ENCODE peak calls at places on chromosomes 13 and 19, in ten cellular contexts. E is suprapubic skin, P is IMR-90, B is HCT116, N is transverse colon, V is uterus, Y is ovary, X is esophagus squamous epithelium, W is tibial nerve, J is adrenal gland. Q is an unnamed sample.
A peak's percentile ranks its signal among the peaks of the same experiment; 100 is the strongest.

GRCh38 chr13:65499251-65499650 is 1730.9 kb downstream of the PCDH9 start:
- DNase-seq in E (no peak), P (no peak), B (no peak), N (no peak), V (no peak), Y (no peak), X (no peak), W (no peak), J (no peak), Q (no peak)

GRCh38 chr19:44747739-44748425 is 626 bp upstream of the BCL3 start:
- DNase-seq in E (peak; percentile 89), P (peak; percentile 61), B (no peak), N (peak; percentile 84), V (peak; percentile 71), Y (peak; percentile 76), X (no peak), W (peak; percentile 52), J (peak; percentile 88), Q (peak; percentile 87)

GRCh38 chr13:67735651-67736050 is 505.5 kb upstream of the PCDH9 start:
- DNase-seq in E (no peak), P (no peak), B (no peak), N (no peak), V (no peak), Y (no peak), X (no peak), W (no peak), J (no peak), Q (no peak)

GRCh38 chr19:7595466-7596133 is at the start of gene CAMSAP3:
- DNase-seq in E (no peak), P (no peak), B (no peak), N (peak; percentile 71), V (no peak), Y (no peak), X (no peak), W (no peak), J (no peak), Q (no peak)

GRCh38 chr19:1213391-1214286 is 8.1 kb downstream of the STK11 start:
- DNase-seq in E (peak; percentile 84), P (peak; percentile 58), B (no peak), N (peak; percentile 78), V (peak; percentile 66), Y (peak; percentile 44), X (no peak), W (peak; percentile 37), J (peak; percentile 81), Q (peak; percentile 39)

GRCh38 chr19:33903489-33903850 is 106.8 kb downstream of the KCTD15 start:
- DNase-seq in E (no peak), P (no peak), B (no peak), N (no peak), V (no peak), Y (no peak), X (no peak), W (no peak), J (no peak), Q (no peak)

GRCh38 chr13:111337206-111337605 is 16.8 kb downstream of the TEX29 start:
- DNase-seq in E (no peak), P (peak; percentile 96), B (no peak), N (no peak), V (no peak), Y (no peak), X (no peak), W (no peak), J (no peak), Q (no peak)

GRCh38 chr19:2536461-2536860 is 60.5 kb downstream of the GADD45B start:
- DNase-seq in E (no peak), P (no peak), B (no peak), N (no peak), V (no peak), Y (no peak), X (no peak), W (no peak), J (no peak), Q (no peak)

GRCh38 chr13:29589234-29589633 is 6.3 kb downstream of the SLC7A1 start:
- DNase-seq in E (no peak), P (peak; percentile 63), B (no peak), N (no peak), V (no peak), Y (no peak), X (no peak), W (no peak), J (peak; percentile 25), Q (no peak)

GRCh38 chr19:12794196-12794921 is 3.1 kb downstream of the JUNB start:
- DNase-seq in E (peak; percentile 64), P (peak; percentile 62), B (no peak), N (no peak), V (no peak), Y (peak; percentile 55), X (no peak), W (no peak), J (no peak), Q (no peak)

GRCh38 chr13:40981361-40981760 is 37.8 kb downstream of the ELF1 start:
- DNase-seq in E (no peak), P (no peak), B (no peak), N (no peak), V (no peak), Y (no peak), X (no peak), W (no peak), J (no peak), Q (no peak)

GRCh38 chr13:40983725-40984669 is 35.1 kb downstream of the ELF1 start:
- DNase-seq in E (no peak), P (no peak), B (no peak), N (no peak), V (no peak), Y (no peak), X (no peak), W (no peak), J (no peak), Q (no peak)

GRCh38 chr13:40981949-40982348 is 37.2 kb downstream of the ELF1 start:
- DNase-seq in E (no peak), P (no peak), B (no peak), N (no peak), V (no peak), Y (no peak), X (no peak), W (no peak), J (no peak), Q (no peak)

GRCh38 chr13:40983269-40983668 is 35.8 kb downstream of the ELF1 start:
- DNase-seq in E (no peak), P (no peak), B (no peak), N (no peak), V (no peak), Y (no peak), X (no peak), W (no peak), J (no peak), Q (no peak)

DNA sequence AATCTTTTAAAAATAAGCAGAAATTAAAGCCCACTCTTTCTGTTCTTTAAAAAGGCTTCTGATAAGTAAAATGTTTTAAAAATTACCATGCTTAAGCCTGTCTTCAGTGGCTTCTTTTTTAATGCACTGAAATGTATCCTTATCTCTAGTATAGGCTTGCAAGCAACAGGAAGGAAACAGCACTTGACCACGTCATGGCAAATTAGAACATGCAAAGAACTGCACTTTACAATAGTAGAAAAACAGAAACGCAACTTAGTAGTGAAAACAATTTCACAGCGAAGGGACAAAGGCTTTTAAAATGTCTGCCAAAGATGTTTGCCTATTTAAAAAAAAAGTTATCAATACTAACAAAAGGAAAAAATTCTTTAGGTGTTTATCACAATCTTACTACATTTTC is 36.3 kb downstream of the ELF1 start:
- DNase-seq in E (no peak), P (peak; percentile 52), B (no peak), N (peak; percentile 41), V (peak; percentile 43), Y (no peak), X (no peak), W (peak; percentile 41), J (peak; percentile 45), Q (peak; percentile 83)
- TF ChIP-seq POLR2A in E (no peak), P (no peak), B (no peak), N (peak; percentile 83), V (peak; percentile 88), Y (peak; percentile 32), X (peak; percentile 89), W (peak; percentile 56), J (peak; percentile 59), Q (peak; percentile 83)

GRCh38 chr19:54462713-54463530 is 656 bp downstream of the LENG9 start:
- DNase-seq in E (peak; percentile 89), P (peak; percentile 46), B (no peak), N (peak; percentile 80), V (peak; percentile 55), Y (peak; percentile 81), X (no peak), W (peak; percentile 32), J (peak; percentile 79), Q (peak; percentile 86)
- TF ChIP-seq CTCF in E (no peak), P (peak; percentile 0), B (peak; percentile 39), N (peak; percentile 20), V (no peak), Y (no peak), X (no peak), W (no peak), J (peak; percentile 30), Q (peak; percentile 47)

GRCh38 chr19:9498183-9498902 is at the start of gene ZNF560:
- DNase-seq in E (no peak), P (peak; percentile 12), B (no peak), N (no peak), V (no peak), Y (no peak), X (no peak), W (no peak), J (no peak), Q (no peak)

DNA sequence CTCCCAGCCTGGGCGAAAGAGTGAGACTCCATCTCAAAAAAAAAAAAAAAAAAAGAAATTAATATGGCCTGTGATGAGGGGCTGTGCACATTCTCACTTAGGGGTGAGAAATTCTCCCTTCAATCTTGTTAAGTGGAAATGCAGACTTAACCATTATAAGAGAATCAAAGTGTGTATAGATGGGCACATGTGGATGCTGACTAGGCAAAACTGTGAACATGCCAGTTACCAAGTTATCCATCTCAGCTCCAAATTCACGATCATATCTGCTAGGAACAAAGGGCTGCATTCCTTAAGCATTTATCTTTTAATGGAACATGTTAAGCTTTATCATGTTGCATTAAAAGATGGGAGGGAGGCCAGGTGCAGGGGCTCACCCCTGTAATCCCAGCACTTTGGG is 4.3 kb downstream of the ZNF560 start:
- DNase-seq in E (no peak), P (no peak), B (no peak), N (no peak), V (no peak), Y (no peak), X (no peak), W (no peak), J (no peak), Q (no peak)
- H3K9me3 ChIP-seq in E (peaks cover 21% of the 10 kb centered on the region), P (peaks cover 9% of the 10 kb centered on the region), B (peaks cover 5% of the 10 kb centered on the region), N (peaks cover 28% of the 10 kb centered on the region), V (peaks cover 8% of the 10 kb centered on the region), Y (peaks cover 13% of the 10 kb centered on the region), X (peaks cover 17% of the 10 kb centered on the region), W (no peaks in the 10 kb centered on the region), J (peaks cover 10% of the 10 kb centered on the region), Q (no peaks in the 10 kb centered on the region)

GRCh38 chr19:56120371-56121179 is 520 bp downstream of the ZNF787 start:
- DNase-seq in E (peak; percentile 88), P (peak; percentile 71), B (peak; percentile 41), N (peak; percentile 89), V (peak; percentile 61), Y (peak; percentile 84), X (peak; percentile 39), W (peak; percentile 37), J (peak; percentile 95), Q (peak; percentile 85)
- TF ChIP-seq POLR2A in E (no peak), P (peak; percentile 68), B (no peak), N (peak; percentile 67), V (no peak), Y (no peak), X (peak; percentile 20), W (no peak), J (peak; percentile 81), Q (peak; percentile 75)

GRCh38 chr13:98103942-98104880 is 38.7 kb upstream of the FARP1 start:
- DNase-seq in E (no peak), P (peak; percentile 43), B (no peak), N (no peak), V (no peak), Y (no peak), X (no peak), W (no peak), J (no peak), Q (no peak)
- TF ChIP-seq CTCF in E (no peak), P (peak; percentile 41), B (peak; percentile 51), N (no peak), V (no peak), Y (no peak), X (no peak), W (no peak), J (no peak), Q (no peak)

Q was measured in Peyer's patch.